ENCODE peak calls at places on chromosomes 4 and X, in ten cellular contexts. Q is activated T-cell treated with anti-CD3 and anti-CD28 coated beads, Interleukin-2, amount 50 U/mL, for 48 hours; U is T-helper 1 cell; T is NCI-H2081; Z is adrenal gland; P is activated CD8-positive, alpha-beta T cell treated with anti-CD3 and anti-CD28 coated beads for 36 hours; E is tibial nerve; V is foreskin fibroblast; F is DMS53; O is stimulated activated naive B cell treated with anti-CD40 and anti-IgM and Interleukin-4, amounts not matched to agents 10 μg/mL and 1 μg/mL and 100 μg/mL, for 72 hours. A is an unnamed sample.

GRCh38 chr4:41414380-41414779 is 123.6 kb upstream of the LIMCH1 start:
- DNase-seq in Z (no peak), V (no peak), Q (no peak), E (no peak), P (no peak), U (no peak), O (no peak), T (no peak), F (no peak), A (no peak)

GRCh38 chr4:134567461-134567860 is 365.9 kb upstream of the PABPC4L start:
- DNase-seq in Q (no peak), T (no peak), O (no peak), E (no peak), F (no peak), V (no peak), Z (no peak), U (no peak), P (no peak), A (no peak)

GRCh38 chr4:24770111-24770584 is 25.2 kb upstream of the SOD3 start:
- DNase-seq in E (no peak), T (no peak), O (no peak), P (no peak), Q (peak; percentile 16), F (peak; percentile 44), U (no peak), V (peak; percentile 91), Z (no peak), A (no peak)

GRCh38 chr4:22587253-22587652 is 71.4 kb upstream of the ADGRA3 start:
- DNase-seq in T (no peak), E (no peak), V (no peak), Z (no peak), P (no peak), U (no peak), O (no peak), F (no peak), Q (no peak), A (no peak)

GRCh38 chrX:69503835-69504625 is at the start of gene NALF2:
- DNase-seq in P (peak; percentile 44), F (peak; percentile 89), V (peak; percentile 22), O (peak; percentile 9), E (peak; percentile 24), Q (peak; percentile 63), U (no peak), Z (peak; percentile 59), T (peak; percentile 70), A (no peak)

GRCh38 chr4:56978750-56979303 is at the start of gene POLR2B:
- DNase-seq in T (peak; percentile 87), O (peak; percentile 95), Q (peak; percentile 93), U (peak; percentile 81), E (peak; percentile 91), F (peak; percentile 97), P (peak; percentile 96), Z (peak; percentile 94), V (peak; percentile 98), A (peak; percentile 97)

GRCh38 chrX:57918750-57919436 is 8.6 kb upstream of the ZXDA start:
- DNase-seq in Z (no peak), E (peak; percentile 24), F (peak; percentile 67), U (no peak), O (no peak), V (peak; percentile 55), T (no peak), Q (peak; percentile 31), P (peak; percentile 16), A (no peak)

GRCh38 chrX:148691456-148691855 is 191.0 kb downstream of the AFF2 start:
- DNase-seq in P (no peak), F (no peak), Z (no peak), Q (no peak), O (no peak), E (no peak), U (no peak), V (peak; percentile 1), T (no peak), A (no peak)

GRCh38 chr4:173530326-173531062 is 465 bp upstream of the HAND2 start:
- DNase-seq in F (peak; percentile 10), Q (no peak), O (no peak), E (no peak), T (no peak), P (no peak), V (peak; percentile 37), Z (no peak), U (no peak), A (no peak)

GRCh38 chr4:173930329-173930967 is 353.0 kb downstream of the FBXO8 start:
- DNase-seq in Z (no peak), P (no peak), V (no peak), E (no peak), Q (no peak), O (no peak), T (peak; percentile 10), U (no peak), F (no peak), A (no peak)